ENCODE peak calls at places on chromosomes 6 and 20, in eight cellular contexts. L is AG10803; H is brain microvascular endothelial cell; Q is spleen; O is fibroblast of pulmonary artery; B is CD8-positive, alpha-beta T cell; S is thoracic aorta; E is fibroblast of mammary gland. K is an unnamed sample.

GRCh38 chr20:47406849-47407682 is 50.6 kb upstream of the ZMYND8 start:
- DNase-seq in H (no peak), B (no peak), Q (no peak), L (peak), E (peak), O (peak), S (no peak), K (no peak)

GRCh38 chr20:57388953-57389694 is 2.1 kb upstream of the RBM38 start:
- DNase-seq in H (no peak), S (no peak), L (peak), E (peak), O (peak), B (peak), Q (peak), K (peak)

GRCh38 chr6:34536251-34536958 is 19.7 kb downstream of the SPDEF start:
- DNase-seq in L (no peak), H (no peak), O (no peak), B (no peak), Q (no peak), S (no peak), E (no peak), K (peak)

GRCh38 chr6:90411292-90411781 is 114.7 kb upstream of the BACH2 start:
- DNase-seq in L (no peak), H (no peak), B (peak), O (no peak), E (no peak), Q (no peak), S (no peak), K (peak)

GRCh38 chr6:31386977-31387376 is 16.4 kb upstream of the MICA start:
- DNase-seq in O (no peak), H (no peak), Q (no peak), E (no peak), L (no peak), S (no peak), B (no peak), K (no peak)

GRCh38 chr6:84625510-84625909 is 138.9 kb downstream of the TBX18 start:
- DNase-seq in L (no peak), Q (no peak), H (no peak), B (no peak), E (no peak), O (no peak), S (no peak), K (no peak)

GRCh38 chr6:35267897-35268296 is 8.4 kb downstream of the ZNF76 start:
- DNase-seq in H (no peak), Q (no peak), L (no peak), O (no peak), S (no peak), B (no peak), E (no peak), K (no peak)

GRCh38 chr6:168374051-168374502 is 54.5 kb upstream of the DACT2 start:
- DNase-seq in S (no peak), O (no peak), E (no peak), L (no peak), B (no peak), H (no peak), Q (peak), K (no peak)

GRCh38 chr20:51563597-51564332 is 21.2 kb upstream of the NFATC2 start:
- DNase-seq in O (peak), E (peak), Q (no peak), B (no peak), S (peak), L (peak), H (peak), K (peak)

GRCh38 chr20:63826753-63827152 is 4.3 kb downstream of the ZBTB46 start:
- DNase-seq in O (no peak), E (no peak), Q (no peak), H (no peak), S (no peak), L (no peak), B (no peak), K (no peak)

GRCh38 chr6:85660181-85660611 is 17.5 kb upstream of the SYNCRIP start:
- DNase-seq in H (peak), S (no peak), O (peak), Q (no peak), L (peak), E (peak), B (no peak), K (peak)

GRCh38 chr6:167907837-167908681 is 81.3 kb downstream of the AFDN start:
- DNase-seq in L (peak), S (no peak), Q (no peak), E (peak), O (peak), H (peak), B (no peak), K (peak)

GRCh38 chr6:22057962-22058361 is 238.9 kb downstream of the PRL start:
- DNase-seq in L (peak), Q (no peak), S (no peak), H (no peak), E (no peak), B (no peak), O (no peak), K (peak)

GRCh38 chr6:120938876-120939231 is 395.4 kb downstream of the TBC1D32 start:
- DNase-seq in S (no peak), L (no peak), E (no peak), Q (no peak), B (no peak), H (no peak), O (no peak), K (no peak)

GRCh38 chr20:57097245-57097935 is 169.1 kb downstream of the BMP7 start:
- DNase-seq in B (no peak), E (no peak), O (no peak), H (no peak), L (no peak), S (no peak), Q (peak), K (no peak)

GRCh38 chr6:34768148-34768547 is 10.8 kb downstream of the SNRPC start:
- DNase-seq in L (no peak), S (no peak), B (no peak), E (no peak), H (no peak), O (no peak), Q (no peak), K (no peak)

GRCh38 chr6:3958255-3958654 is 109.1 kb downstream of the FAM50B start:
- DNase-seq in Q (no peak), O (no peak), H (no peak), B (no peak), E (no peak), L (no peak), S (no peak), K (no peak)

GRCh38 chr6:43391448-43392031 is 22.1 kb upstream of the ZNF318 start:
- DNase-seq in E (no peak), H (no peak), S (no peak), Q (no peak), L (no peak), O (no peak), B (peak), K (no peak)

GRCh38 chr20:34861386-34862084 is 11.1 kb downstream of the GGT7 start:
- DNase-seq in S (no peak), B (no peak), H (no peak), L (no peak), O (no peak), E (no peak), Q (no peak), K (peak)

GRCh38 chr20:9323622-9324021 is 190.8 kb upstream of the LAMP5 start:
- DNase-seq in E (no peak), B (no peak), H (no peak), S (no peak), O (peak), Q (no peak), L (no peak), K (peak)

GRCh38 chr20:2301164-2301622 is 5.4 kb downstream of the TGM3 start:
- DNase-seq in Q (peak), B (no peak), S (no peak), H (no peak), E (peak), O (peak), L (peak), K (peak)

GRCh38 chr20:58088105-58088504 is 140.3 kb downstream of the ANKRD60 start:
- DNase-seq in Q (no peak), S (no peak), L (no peak), O (no peak), E (no peak), H (no peak), B (no peak), K (no peak)

GRCh38 chr20:23641936-23642751 is 4.4 kb upstream of the CST3 start:
- DNase-seq in H (peak), S (no peak), Q (no peak), B (no peak), L (peak), O (peak), E (peak), K (peak)

GRCh38 chr20:45060341-45060740 is 40.6 kb downstream of the KCNS1 start:
- DNase-seq in L (no peak), S (no peak), H (no peak), Q (no peak), E (no peak), B (no peak), O (no peak), K (no peak)

GRCh38 chr6:156423829-156424228 is 353.3 kb upstream of the ARID1B start:
- DNase-seq in S (no peak), O (no peak), L (no peak), E (no peak), Q (no peak), B (no peak), H (no peak), K (no peak)

GRCh38 chr6:3808759-3809514 is 40.2 kb upstream of the FAM50B start:
- DNase-seq in S (peak), B (no peak), H (peak), O (peak), E (peak), L (peak), Q (no peak), K (peak)

GRCh38 chr6:170080828-170081368 is 210.0 kb downstream of the DLL1 start:
- DNase-seq in B (no peak), E (no peak), O (no peak), S (no peak), H (no peak), Q (peak), L (no peak), K (no peak)

DNA sequence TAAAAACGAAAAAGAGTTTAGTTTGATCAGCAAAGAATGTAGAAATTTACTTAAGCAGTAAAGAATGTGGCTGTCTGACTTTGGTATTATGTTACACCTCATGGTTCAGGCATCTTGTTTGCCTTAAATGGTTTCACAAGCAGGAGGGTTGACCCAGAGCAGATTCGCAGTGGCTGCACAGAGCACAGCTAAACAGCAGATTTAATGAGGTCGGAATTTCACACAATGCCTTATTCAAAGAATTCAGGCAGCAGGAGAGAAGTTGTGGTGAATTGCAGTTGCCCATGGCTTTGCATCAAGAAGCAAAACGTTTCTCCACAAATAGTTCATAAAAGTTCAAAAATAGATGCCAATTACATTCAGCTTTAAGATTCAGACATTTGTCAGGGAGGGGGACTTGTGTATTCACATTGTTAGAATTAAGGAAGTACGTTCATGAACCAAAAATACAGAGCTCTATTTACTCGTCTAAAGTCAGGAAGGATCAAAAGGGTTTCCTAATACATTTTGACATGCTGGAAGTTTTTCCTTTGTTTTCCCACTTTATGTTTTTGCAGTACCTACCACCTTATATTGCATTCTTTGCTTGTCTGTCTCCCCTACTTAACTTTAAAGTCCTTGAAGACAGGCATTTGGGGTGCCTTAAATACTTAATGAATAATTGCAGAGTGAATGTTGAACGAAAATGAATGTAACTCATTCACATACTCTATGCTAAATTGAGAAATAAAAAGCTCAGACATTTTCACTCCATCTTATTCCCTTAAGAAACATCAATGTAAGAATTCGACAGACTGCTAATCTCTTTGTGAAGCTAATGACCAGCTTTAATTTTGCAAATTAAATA is 1163.6 kb upstream of the CITED2 start:
- DNase-seq in Q (no peak), O (peak), B (no peak), E (peak), L (peak), H (peak), S (no peak), K (peak)
- H3K4me3 ChIP-seq in Q (no peak), O (no peak), B (no peak), E (no peak), L (no peak), H (no peak), S (peak), K (no peak)

DNA sequence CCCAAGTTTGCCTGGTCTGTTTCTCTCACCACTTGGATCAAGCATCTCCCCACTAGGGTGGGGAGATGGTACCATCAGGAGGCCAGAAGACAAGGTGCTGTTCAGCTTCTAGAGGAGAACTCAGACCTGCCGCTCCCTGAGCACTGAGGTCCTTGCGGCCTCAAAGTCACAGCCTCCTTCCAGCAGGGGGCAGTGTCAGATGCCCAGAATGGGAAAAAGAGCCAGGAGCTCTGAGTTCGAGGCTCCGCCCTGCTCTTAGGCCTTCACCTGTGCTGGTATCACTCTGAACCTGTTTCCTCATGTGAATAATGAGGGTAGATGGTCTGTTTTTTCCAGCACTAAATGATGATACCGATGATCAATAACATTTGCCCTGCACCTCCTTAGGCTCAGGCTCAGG is 68.7 kb downstream of the TOX2 start:
- DNase-seq in H (no peak), O (no peak), L (no peak), B (peak), S (no peak), Q (no peak), E (no peak), K (no peak)
- TF ChIP-seq CTCF in H (peak), O (peak), L (peak), B (no peak), S (peak), Q (no peak), E (peak), K (peak)

GRCh38 chr6:107491059-107491609 is 1.2 kb downstream of the SOBP start:
- DNase-seq in S (no peak), L (no peak), O (peak), B (peak), E (peak), Q (peak), H (no peak), K (peak)

GRCh38 chr6:107488875-107489635 is 862 bp upstream of the SOBP start:
- DNase-seq in L (no peak), H (no peak), E (peak), Q (peak), S (no peak), O (peak), B (no peak), K (no peak)

GRCh38 chr6:107489636-107490567 is at the start of gene SOBP:
- DNase-seq in Q (peak), H (no peak), B (peak), L (no peak), S (no peak), O (peak), E (peak), K (peak)

GRCh38 chr6:107490568-107491058 is 696 bp downstream of the SOBP start:
- DNase-seq in H (no peak), B (peak), O (no peak), S (no peak), Q (no peak), L (no peak), E (no peak), K (no peak)

GRCh38 chr6:107488174-107488874 is 1.6 kb upstream of the SOBP start:
- DNase-seq in B (no peak), O (no peak), L (no peak), H (no peak), E (no peak), S (no peak), Q (no peak), K (no peak)
- H3K4me3 ChIP-seq in B (peak), O (peak), L (peak), H (peak), E (peak), S (peak), Q (peak), K (no peak)

GRCh38 chr6:39387785-39388184 is 65.3 kb upstream of the KCNK16 start:
- DNase-seq in H (no peak), B (no peak), S (no peak), Q (no peak), E (no peak), L (no peak), O (no peak), K (peak)

GRCh38 chr6:39391182-39391581 is 68.7 kb upstream of the KCNK16 start:
- DNase-seq in O (no peak), L (no peak), S (no peak), B (no peak), H (no peak), E (no peak), Q (no peak), K (no peak)

GRCh38 chr6:39388526-39389371 is 66.2 kb upstream of the KCNK16 start:
- DNase-seq in E (peak), S (no peak), H (no peak), O (no peak), L (peak), B (no peak), Q (no peak), K (no peak)

GRCh38 chr6:39393075-39393474 is 70.6 kb upstream of the KCNK16 start:
- DNase-seq in Q (no peak), B (no peak), S (no peak), L (no peak), H (no peak), E (no peak), O (no peak), K (no peak)

GRCh38 chr6:39389372-39389767 is 66.9 kb upstream of the KCNK16 start:
- DNase-seq in E (peak), Q (no peak), O (peak), L (no peak), H (peak), S (no peak), B (no peak), K (peak)
- TF ChIP-seq CTCF in E (peak), Q (no peak), O (peak), L (peak), H (peak), S (no peak), B (no peak), K (peak)